ENCODE peak calls at places on chromosomes 3 and 15, in six cellular contexts. G is SK-N-DZ; D is HS-5; V is fibroblast of the conjunctiva; S is T-helper 2 cell treated with Interferon-gamma antibody and Interleukin-4, amounts not matched to agents 5 μg/mL and 100 μg/mL, for 36 hours; I is cerebellum. R is an unnamed sample.

GRCh38 chr15:25790003-25790660 is 73.0 kb downstream of the ATP10A start:
- DNase-seq in G (no peak), D (peak), V (peak), S (peak), I (peak), R (no peak)

GRCh38 chr15:47427463-47427862 is 289.8 kb upstream of the SEMA6D start:
- DNase-seq in G (no peak), D (no peak), V (no peak), S (no peak), I (no peak), R (no peak)

GRCh38 chr15:61653110-61653509 is 407.1 kb downstream of the VPS13C start:
- DNase-seq in G (peak), D (no peak), V (no peak), S (no peak), I (no peak), R (no peak)

GRCh38 chr15:38671675-38672141 is 107.1 kb upstream of the RASGRP1 start:
- DNase-seq in G (no peak), D (no peak), V (no peak), S (peak), I (no peak), R (no peak)

GRCh38 chr3:188826574-188826973 is 345.2 kb upstream of the TPRG1 start:
- DNase-seq in G (no peak), D (no peak), V (no peak), S (no peak), I (no peak), R (no peak)

GRCh38 chr3:194758716-194759115 is 73.0 kb downstream of the FAM43A start:
- DNase-seq in G (no peak), D (no peak), V (no peak), S (no peak), I (no peak), R (no peak)

GRCh38 chr3:37262816-37263393 is 88.5 kb upstream of the LRRFIP2 start:
- DNase-seq in G (no peak), D (no peak), V (no peak), S (no peak), I (no peak), R (no peak)

GRCh38 chr3:122859021-122859805 is 64.3 kb downstream of the SLC49A4 start:
- DNase-seq in G (no peak), D (no peak), V (no peak), S (no peak), I (no peak), R (no peak)

GRCh38 chr15:25787855-25788521 is 75.1 kb downstream of the ATP10A start:
- DNase-seq in G (no peak), D (no peak), V (no peak), S (peak), I (no peak), R (no peak)

GRCh38 chr3:18730491-18730890 is 305.4 kb upstream of the SATB1 start:
- DNase-seq in G (no peak), D (no peak), V (no peak), S (no peak), I (no peak), R (no peak)

GRCh38 chr15:101320501-101321052 is 25.5 kb upstream of the SNRPA1 start:
- DNase-seq in G (no peak), D (no peak), V (no peak), S (peak), I (no peak), R (no peak)

GRCh38 chr3:115785782-115786181 is 162.5 kb downstream of the GAP43 start:
- DNase-seq in G (no peak), D (no peak), V (no peak), S (no peak), I (no peak), R (no peak)

GRCh38 chr3:66075281-66075680 is 36.6 kb upstream of the MAGI1 start:
- DNase-seq in G (no peak), D (peak), V (no peak), S (no peak), I (no peak), R (no peak)

GRCh38 chr15:33357845-33358244 is 47.1 kb downstream of the RYR3 start:
- DNase-seq in G (no peak), D (no peak), V (no peak), S (no peak), I (no peak), R (no peak)

GRCh38 chr3:108103971-108104797 is 13.4 kb upstream of the CD47 start:
- DNase-seq in G (no peak), D (no peak), V (no peak), S (no peak), I (peak), R (peak)

R was measured in NCI-H2081.